ENCODE peak calls at places on chromosome 6, in ten cellular contexts. O, M, K, L, D, X, Y, B, V and H are unnamed samples.

GRCh38 chr6:162409986-162410715 is 317.4 kb downstream of the PRKN start:
- DNase-seq in O (no peak), M (no peak), K (no peak), L (no peak), D (no peak), X (no peak), Y (no peak), B (no peak), V (peak; percentile 45), H (no peak)

GRCh38 chr6:115582386-115582785 is 478.3 kb downstream of the FRK start:
- DNase-seq in O (no peak), M (no peak), K (no peak), L (no peak), D (no peak), X (no peak), Y (no peak), B (no peak), V (no peak), H (no peak)

GRCh38 chr6:12296604-12297003 is 6.4 kb downstream of the EDN1 start:
- DNase-seq in O (no peak), M (no peak), K (no peak), L (no peak), D (no peak), X (no peak), Y (no peak), B (no peak), V (no peak), H (no peak)

GRCh38 chr6:144265390-144265789 is 19.7 kb upstream of the UTRN start:
- DNase-seq in O (peak; percentile 67), M (no peak), K (peak; percentile 77), L (no peak), D (peak; percentile 21), X (no peak), Y (peak; percentile 28), B (peak; percentile 34), V (peak; percentile 96), H (no peak)

GRCh38 chr6:11953641-11954040 is 58.5 kb upstream of the HIVEP1 start:
- DNase-seq in O (no peak), M (no peak), K (no peak), L (no peak), D (no peak), X (no peak), Y (no peak), B (no peak), V (no peak), H (no peak)

GRCh38 chr6:169986848-169987498 is 235.6 kb downstream of the ERMARD start:
- DNase-seq in O (no peak), M (no peak), K (no peak), L (peak; percentile 56), D (no peak), X (no peak), Y (no peak), B (no peak), V (no peak), H (no peak)

GRCh38 chr6:31736026-31736767 is at the start of gene CLIC1:
- DNase-seq in O (peak; percentile 94), M (peak; percentile 98), K (peak; percentile 87), L (peak; percentile 95), D (peak; percentile 73), X (peak; percentile 88), Y (peak; percentile 87), B (peak; percentile 94), V (peak; percentile 90), H (no peak)

GRCh38 chr6:101011165-101011564 is 130.0 kb upstream of the ASCC3 start:
- DNase-seq in O (peak; percentile 38), M (no peak), K (peak; percentile 52), L (no peak), D (no peak), X (no peak), Y (peak; percentile 7), B (no peak), V (no peak), H (no peak)

GRCh38 chr6:32129297-32130088 is 595 bp downstream of the FKBPL start:
- DNase-seq in O (no peak), M (no peak), K (no peak), L (no peak), D (no peak), X (no peak), Y (no peak), B (no peak), V (no peak), H (peak; percentile 38)

GRCh38 chr6:25504661-25505060 is 147.4 kb upstream of the SCGN start:
- DNase-seq in O (peak; percentile 50), M (no peak), K (peak; percentile 84), L (no peak), D (no peak), X (no peak), Y (no peak), B (no peak), V (no peak), H (no peak)

GRCh38 chr6:124076336-124077048 is 272.8 kb downstream of the NKAIN2 start:
- DNase-seq in O (no peak), M (no peak), K (no peak), L (no peak), D (no peak), X (no peak), Y (no peak), B (no peak), V (no peak), H (peak; percentile 36)

GRCh38 chr6:37289931-37290330 is 32.0 kb upstream of the TMEM217 start:
- DNase-seq in O (no peak), M (no peak), K (no peak), L (no peak), D (no peak), X (no peak), Y (peak; percentile 34), B (no peak), V (no peak), H (no peak)

GRCh38 chr6:128870751-128871150 is 12.2 kb upstream of the LAMA2 start:
- DNase-seq in O (no peak), M (no peak), K (no peak), L (no peak), D (no peak), X (no peak), Y (no peak), B (no peak), V (no peak), H (no peak)

GRCh38 chr6:20319520-20320357 is 81.9 kb upstream of the E2F3 start:
- DNase-seq in O (no peak), M (no peak), K (no peak), L (no peak), D (no peak), X (no peak), Y (peak; percentile 89), B (no peak), V (no peak), H (no peak)

GRCh38 chr6:14703586-14703985 is 542.3 kb upstream of the JARID2 start:
- DNase-seq in O (no peak), M (no peak), K (no peak), L (no peak), D (no peak), X (no peak), Y (no peak), B (no peak), V (no peak), H (no peak)
- TF ChIP-seq CTCF in O (no peak), M (no peak), K (no peak), L (no peak), D (no peak), X (no peak), Y (no peak), B (no peak), V (no peak), H (no peak)

GRCh38 chr6:160041608-160042007 is 72.7 kb downstream of the IGF2R start:
- DNase-seq in O (peak; percentile 55), M (peak; percentile 79), K (peak; percentile 82), L (no peak), D (no peak), X (peak; percentile 55), Y (no peak), B (no peak), V (no peak), H (peak; percentile 84)
- TF ChIP-seq CTCF in O (peak; percentile 62), M (no peak), K (peak; percentile 68), L (peak; percentile 44), D (no peak), X (no peak), Y (no peak), B (peak; percentile 3), V (no peak), H (peak; percentile 66)

GRCh38 chr6:109690740-109691687 is at the start of the genes AK9 and FIG4:
- DNase-seq in O (peak; percentile 90), M (peak; percentile 98), K (peak; percentile 95), L (peak; percentile 95), D (peak; percentile 86), X (peak; percentile 87), Y (peak; percentile 93), B (peak; percentile 96), V (peak; percentile 98), H (peak; percentile 83)

GRCh38 chr6:109690373-109690739 is 646 bp downstream of the AK9 start:
- DNase-seq in O (no peak), M (peak; percentile 91), K (peak; percentile 21), L (peak; percentile 72), D (peak; percentile 48), X (peak; percentile 26), Y (peak; percentile 61), B (peak; percentile 72), V (peak; percentile 96), H (no peak)

GRCh38 chr6:109696355-109696754 is 5.3 kb downstream of the FIG4 start:
- DNase-seq in O (no peak), M (no peak), K (no peak), L (no peak), D (no peak), X (no peak), Y (no peak), B (no peak), V (no peak), H (no peak)

GRCh38 chr6:109693128-109693527 is 2.0 kb downstream of the FIG4 start:
- DNase-seq in O (no peak), M (no peak), K (no peak), L (no peak), D (no peak), X (no peak), Y (no peak), B (no peak), V (no peak), H (no peak)

GRCh38 chr6:109695468-109695867 is 4.4 kb downstream of the FIG4 start:
- DNase-seq in O (no peak), M (no peak), K (peak; percentile 40), L (no peak), D (peak; percentile 33), X (no peak), Y (no peak), B (no peak), V (peak; percentile 62), H (no peak)
- TF ChIP-seq CTCF in O (no peak), M (no peak), K (no peak), L (no peak), D (no peak), X (no peak), Y (peak; percentile 29), B (peak; percentile 20), V (peak; percentile 56), H (peak; percentile 29)

DNA sequence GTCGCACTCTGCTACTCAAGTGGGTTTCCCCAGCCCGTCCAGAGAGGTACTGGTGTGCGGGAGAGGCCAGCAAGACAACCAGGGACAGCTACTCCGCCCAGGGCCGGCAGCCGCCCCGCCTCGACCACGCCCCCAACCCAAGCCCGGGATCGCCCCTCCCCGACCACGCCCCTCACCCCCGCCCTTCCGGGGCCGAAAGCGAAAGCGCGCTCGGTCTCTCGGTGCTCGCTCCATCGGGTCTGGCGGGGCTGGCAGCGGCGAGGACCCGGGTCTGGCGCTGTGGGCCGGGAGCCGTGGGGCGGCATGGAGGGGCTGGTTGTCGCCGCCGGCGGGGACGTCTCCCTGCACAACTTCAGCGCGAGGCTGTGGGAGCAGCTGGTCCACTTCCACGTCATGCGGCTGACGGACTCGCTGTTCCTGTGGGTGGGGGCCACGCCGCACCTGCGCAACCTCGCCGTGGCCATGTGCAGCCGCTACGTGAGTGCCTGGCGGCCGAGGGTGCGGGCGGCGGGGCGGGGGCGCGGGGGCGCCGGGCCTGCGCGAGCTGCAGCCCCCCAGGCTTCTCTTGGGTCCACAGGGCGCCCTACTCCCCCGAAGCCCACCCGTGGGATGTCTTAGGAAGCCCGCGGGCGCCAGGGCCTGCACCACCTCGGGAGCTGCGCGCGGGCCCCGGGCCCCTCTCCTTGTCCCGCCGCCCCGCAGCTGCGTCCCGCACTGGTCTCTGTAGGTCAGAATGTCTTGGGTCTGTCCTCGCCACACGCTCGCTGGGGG is at the start of gene PSMG4:
- DNase-seq in O (peak; percentile 96), M (peak; percentile 99), K (peak; percentile 92), L (peak; percentile 97), D (peak; percentile 98), X (peak; percentile 94), Y (peak; percentile 91), B (peak; percentile 96), V (peak; percentile 95), H (peak; percentile 50)
- TF ChIP-seq CTCF in O (no peak), M (no peak), K (no peak), L (no peak), D (no peak), X (no peak), Y (no peak), B (no peak), V (no peak), H (peak; percentile 0)